ENCODE peak calls at places on chromosomes 16 and 17, in four cellular contexts. G is CD8-positive, alpha-beta T cell; Y is astrocyte of the spinal cord; D is ovary. S is an unnamed sample.

GRCh38 chr16:77443834-77444460 is 9.1 kb upstream of the ADAMTS18 start:
- DNase-seq in G (no peak), Y (no peak), D (no peak), S (no peak)

GRCh38 chr17:20157078-20157360 is 147.9 kb downstream of the SPECC1 start:
- DNase-seq in G (no peak), Y (no peak), D (no peak), S (no peak)

GRCh38 chr16:67372664-67373063 is 20.6 kb downstream of the TPPP3 start:
- DNase-seq in G (no peak), Y (peak), D (no peak), S (no peak)

GRCh38 chr17:66957951-66958579 is 6.4 kb upstream of the CACNG4 start:
- DNase-seq in G (no peak), Y (peak), D (no peak), S (no peak)

GRCh38 chr17:28426081-28426519 is 20.1 kb upstream of the SLC46A1 start:
- DNase-seq in G (no peak), Y (no peak), D (no peak), S (no peak)

GRCh38 chr16:47949276-47949675 is 206.5 kb downstream of the ABCC12 start:
- DNase-seq in G (no peak), Y (no peak), D (no peak), S (no peak)

GRCh38 chr17:1347681-1348318 is 52.2 kb downstream of the YWHAE start:
- DNase-seq in G (no peak), Y (peak), D (no peak), S (no peak)

GRCh38 chr17:40564195-40564882 is 933 bp downstream of the CCR7 start:
- DNase-seq in G (peak), Y (no peak), D (no peak), S (no peak)

GRCh38 chr16:47136101-47136820 is 7.5 kb downstream of the NETO2 start:
- DNase-seq in G (no peak), Y (peak), D (no peak), S (no peak)

GRCh38 chr17:69960755-69961154 is 114.3 kb upstream of the KCNJ16 start:
- DNase-seq in G (no peak), Y (no peak), D (peak), S (no peak)

GRCh38 chr16:56203052-56203451 is 11.8 kb downstream of the GNAO1 start:
- DNase-seq in G (peak), Y (peak), D (no peak), S (peak)

GRCh38 chr17:7992516-7992915 is 9.9 kb upstream of the GUCY2D start:
- DNase-seq in G (no peak), Y (peak), D (no peak), S (no peak)

GRCh38 chr17:49676276-49676868 is 1.5 kb downstream of the SPOP start:
- DNase-seq in G (peak), Y (peak), D (no peak), S (peak)

GRCh38 chr16:30567991-30568638 is 3.4 kb downstream of the ZNF688 start:
- DNase-seq in G (peak), Y (peak), D (no peak), S (peak)

GRCh38 chr16:66926171-66926570 is 836 bp upstream of the RRAD start:
- DNase-seq in G (no peak), Y (no peak), D (no peak), S (no peak)

GRCh38 chr16:57479422-57480126 is 6.7 kb downstream of the DOK4 start:
- DNase-seq in G (no peak), Y (peak), D (peak), S (no peak)

GRCh38 chr17:34987232-34987631 is 6.9 kb downstream of the LIG3 start:
- DNase-seq in G (no peak), Y (no peak), D (no peak), S (no peak)

GRCh38 chr16:68395167-68395786 is 53.0 kb downstream of the SMPD3 start:
- DNase-seq in G (no peak), Y (no peak), D (no peak), S (no peak)

GRCh38 chr17:8210761-8211458 is 535 bp upstream of the AURKB start:
- DNase-seq in G (no peak), Y (no peak), D (no peak), S (no peak)

GRCh38 chr17:47225436-47225858 is 16.3 kb downstream of the MYL4 start:
- DNase-seq in G (no peak), Y (peak), D (peak), S (no peak)

GRCh38 chr17:67452681-67453554 is 75.8 kb downstream of the PITPNC1 start:
- DNase-seq in G (no peak), Y (peak), D (no peak), S (peak)

GRCh38 chr17:29718446-29719039 is 95.8 kb upstream of the CORO6 start:
- DNase-seq in G (no peak), Y (no peak), D (no peak), S (no peak)

GRCh38 chr16:66150691-66151090 is 215.8 kb upstream of the CDH5 start:
- DNase-seq in G (no peak), Y (peak), D (no peak), S (peak)

GRCh38 chr16:22233050-22233405 is 26.9 kb downstream of the EEF2K start:
- DNase-seq in G (no peak), Y (peak), D (no peak), S (no peak)

GRCh38 chr17:79287743-79288142 is 213.1 kb downstream of the ENGASE start:
- DNase-seq in G (no peak), Y (no peak), D (no peak), S (no peak)

GRCh38 chr16:67114793-67115192 is 5.1 kb downstream of the PHAF1 start:
- DNase-seq in G (no peak), Y (peak), D (no peak), S (no peak)

GRCh38 chr16:67525176-67525860 is 3.3 kb upstream of the RIPOR1 start:
- DNase-seq in G (no peak), Y (no peak), D (no peak), S (no peak)

GRCh38 chr17:42182927-42183734 is 2.1 kb downstream of the HCRT start:
- DNase-seq in G (no peak), Y (peak), D (no peak), S (no peak)

GRCh38 chr16:56932588-56933265 is 785 bp downstream of the HERPUD1 start:
- DNase-seq in G (peak), Y (peak), D (peak), S (no peak)

GRCh38 chr17:4953461-4953961 is 2.6 kb downstream of the ENO3 start:
- DNase-seq in G (no peak), Y (peak), D (no peak), S (no peak)

GRCh38 chr17:49875690-49876089 is 27.8 kb upstream of the TAC4 start:
- DNase-seq in G (no peak), Y (no peak), D (no peak), S (no peak)

GRCh38 chr16:27430923-27431484 is 29.0 kb downstream of the IL21R start:
- DNase-seq in G (peak), Y (no peak), D (no peak), S (peak)

GRCh38 chr17:39486242-39486641 is 25.0 kb downstream of the CDK12 start:
- DNase-seq in G (no peak), Y (peak), D (no peak), S (no peak)

GRCh38 chr16:57265850-57266530 is 18.5 kb downstream of the PLLP start:
- DNase-seq in G (no peak), Y (no peak), D (peak), S (no peak)

GRCh38 chr16:10667239-10667638 is 27.5 kb downstream of the TEKT5 start:
- DNase-seq in G (no peak), Y (no peak), D (no peak), S (no peak)

GRCh38 chr16:1427473-1428461 is 3.1 kb upstream of the PERCC1 start:
- DNase-seq in G (no peak), Y (no peak), D (no peak), S (no peak)

GRCh38 chr16:75462804-75463203 is 1.7 kb downstream of the TMEM170A start:
- DNase-seq in G (no peak), Y (no peak), D (no peak), S (no peak)

GRCh38 chr16:75461575-75461974 is 2.9 kb downstream of the TMEM170A start:
- DNase-seq in G (no peak), Y (no peak), D (no peak), S (no peak)

GRCh38 chr16:75460441-75460840 is 4.0 kb downstream of the TMEM170A start:
- DNase-seq in G (no peak), Y (no peak), D (no peak), S (no peak)

GRCh38 chr16:75466760-75467159 is 2.3 kb upstream of the TMEM170A start:
- DNase-seq in G (no peak), Y (no peak), D (no peak), S (no peak)

DNA sequence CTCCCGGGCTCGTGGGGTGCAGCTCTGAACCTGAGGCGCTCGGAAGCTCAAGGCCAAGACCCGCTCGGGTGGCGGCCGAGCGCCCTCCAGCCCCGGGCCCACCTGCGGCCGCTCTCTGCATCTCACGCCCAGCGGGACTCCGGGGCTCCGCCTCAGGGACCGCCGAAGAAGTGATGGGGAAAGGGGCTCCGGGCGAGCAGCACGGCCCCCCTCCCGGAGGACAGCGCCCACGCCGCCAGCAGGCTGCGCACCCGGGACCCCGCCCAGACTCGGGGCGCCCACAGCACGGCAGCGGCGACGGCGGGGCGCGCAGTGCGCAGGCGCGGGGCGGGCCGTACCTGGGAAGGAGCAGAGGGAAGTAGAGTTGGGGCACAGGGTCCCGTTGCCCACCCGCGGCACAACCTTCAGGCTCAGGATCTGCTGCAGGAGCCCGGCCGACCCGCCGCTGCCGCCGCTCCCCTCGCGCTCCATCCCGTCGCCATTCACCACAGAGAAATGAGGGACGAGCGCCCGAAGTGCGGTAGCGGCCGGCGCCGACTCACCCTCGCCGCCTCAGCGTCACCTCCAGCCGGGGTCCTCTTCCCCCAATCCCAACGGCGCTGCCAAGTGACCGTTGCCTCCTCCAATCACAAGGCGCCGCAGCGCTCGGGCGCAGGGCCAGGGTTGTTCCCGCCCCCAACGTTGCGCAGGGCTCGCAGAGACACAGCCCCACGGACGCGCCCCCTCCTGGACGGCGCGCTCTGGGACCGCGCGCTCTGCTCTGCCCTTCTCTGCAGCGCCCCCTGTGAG is at the start of gene TMEM170A:
- DNase-seq in G (peak), Y (peak), D (peak), S (peak)
- H3K4me3 ChIP-seq in G (peak), Y (peak), D (peak), S (peak)

DNA sequence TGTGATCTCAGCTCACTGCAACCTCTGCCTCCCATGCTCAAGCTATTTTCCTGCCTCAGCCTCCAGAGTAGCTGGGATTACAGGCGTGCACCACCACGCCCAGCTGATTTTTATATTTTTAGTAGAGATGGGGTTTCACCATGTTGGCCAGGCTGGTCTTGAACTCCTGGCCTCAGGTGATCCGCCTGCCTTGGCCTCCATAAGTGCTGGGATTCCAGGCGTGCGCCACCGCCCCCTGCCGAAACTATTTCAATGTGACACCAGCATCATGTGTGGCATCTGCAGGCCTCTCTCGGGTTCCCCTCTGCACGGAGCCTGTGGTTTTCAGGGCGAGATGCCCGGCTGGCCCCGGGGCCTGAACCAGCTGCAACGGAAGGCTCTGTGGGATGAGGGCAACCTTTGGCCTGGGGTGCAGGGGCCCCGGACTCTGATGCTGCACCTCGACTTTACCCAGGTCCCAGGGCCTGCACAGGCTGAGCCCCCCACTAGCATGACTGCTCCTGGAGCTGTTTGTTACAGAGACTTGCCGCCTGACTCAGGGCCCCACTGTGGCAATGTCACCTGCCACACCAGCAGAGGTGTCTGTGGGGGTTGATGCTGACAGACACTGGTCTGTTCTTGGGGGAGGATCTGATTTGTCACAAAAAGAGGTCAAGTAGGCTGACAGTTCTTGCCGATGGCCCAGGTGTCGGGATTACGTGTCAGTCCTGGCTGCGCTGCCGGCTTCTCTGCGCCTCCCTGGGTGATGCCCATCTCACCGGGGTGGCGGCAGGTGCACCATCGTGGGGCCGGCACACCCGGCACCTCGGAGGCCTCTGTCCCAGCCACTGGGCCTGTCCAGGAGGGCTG is 8.6 kb upstream of the TEX19 start:
- DNase-seq in G (peak), Y (no peak), D (no peak), S (no peak)
- TF ChIP-seq CTCF in G (no peak), Y (no peak), D (no peak), S (peak)

GRCh38 chr17:9668532-9668931 is 23.2 kb downstream of the USP43 start:
- DNase-seq in G (no peak), Y (peak), D (no peak), S (no peak)
- H3K4me3 ChIP-seq in G (no peak), Y (no peak), D (no peak), S (no peak)

GRCh38 chr16:89168381-89169189 is 3.0 kb upstream of the CDH15 start:
- DNase-seq in G (no peak), Y (no peak), D (no peak), S (no peak)
- TF ChIP-seq CTCF in G (no peak), Y (no peak), D (no peak), S (peak)

DNA sequence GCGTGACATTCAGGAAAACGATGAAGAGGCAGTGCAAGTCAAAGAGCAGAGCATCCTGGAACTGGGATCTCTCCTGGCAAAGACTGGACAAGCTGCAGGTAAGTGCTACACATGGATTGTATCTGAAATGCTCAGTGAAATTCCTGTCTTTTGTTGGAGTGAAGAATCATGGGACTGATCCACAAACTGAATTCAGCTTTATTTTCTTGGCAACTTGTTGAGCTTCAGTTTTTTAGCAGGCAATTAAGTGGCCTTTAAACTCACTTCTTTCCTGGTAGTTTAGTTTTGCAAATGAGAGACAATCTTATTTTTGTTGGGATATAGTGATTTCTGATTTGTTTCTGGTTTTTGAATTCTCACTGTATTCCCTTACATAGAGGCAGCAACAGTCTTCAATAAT is 2.6 kb downstream of the PSMD11 start:
- DNase-seq in G (no peak), Y (no peak), D (no peak), S (no peak)
- H3K4me3 ChIP-seq in G (no peak), Y (no peak), D (no peak), S (no peak)

GRCh38 chr17:76940738-76941350 is 72.6 kb downstream of the MGAT5B start:
- DNase-seq in G (no peak), Y (no peak), D (no peak), S (no peak)
- TF ChIP-seq CTCF in G (no peak), Y (peak), D (no peak), S (no peak)

GRCh38 chr16:72291531-72291981 is 119.6 kb upstream of the PMFBP1 start:
- DNase-seq in G (no peak), Y (peak), D (no peak), S (no peak)
- H3K4me3 ChIP-seq in G (no peak), Y (no peak), D (no peak), S (no peak)

DNA sequence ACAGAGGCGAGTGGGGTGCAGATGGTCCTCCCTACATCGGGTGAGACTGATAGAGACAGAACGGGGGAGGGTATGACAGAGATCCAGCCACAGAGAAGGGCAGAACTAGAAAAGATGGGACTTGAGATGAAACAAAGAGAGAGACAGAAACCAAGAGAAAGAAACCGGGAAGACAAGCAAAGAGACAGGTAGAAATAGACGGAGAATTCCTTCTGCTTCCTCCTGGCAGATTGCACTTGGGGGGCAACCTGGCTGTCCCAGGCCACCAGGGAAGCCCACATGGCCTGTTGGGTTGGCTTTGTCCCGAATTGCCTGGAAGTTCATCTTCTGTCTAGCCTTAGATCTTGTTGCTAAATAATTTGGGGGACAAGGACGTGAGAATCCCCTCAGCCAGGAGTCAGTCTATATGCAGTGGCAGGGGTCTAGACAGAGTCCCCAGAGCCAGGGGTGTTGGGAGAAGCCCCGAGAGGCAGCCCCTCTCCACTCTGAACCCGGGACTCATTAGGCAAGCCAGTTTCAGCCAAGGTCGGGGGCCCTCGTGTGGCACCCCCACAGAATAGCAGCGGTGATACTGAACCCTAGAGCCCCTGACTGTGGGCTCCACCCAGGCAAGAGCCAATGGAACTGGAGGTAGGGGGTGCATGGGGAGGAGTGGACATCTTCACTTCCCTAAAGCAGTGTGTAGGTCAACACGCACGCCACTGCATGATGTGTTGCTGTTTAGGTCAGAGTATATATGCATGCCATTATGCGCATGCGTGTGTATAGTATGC is 626 bp upstream of the TSPOAP1 start:
- DNase-seq in G (peak), Y (no peak), D (no peak), S (peak)
- TF ChIP-seq CTCF in G (peak), Y (peak), D (no peak), S (peak)

GRCh38 chr17:17751489-17751995 is 70.3 kb downstream of the RAI1 start:
- DNase-seq in G (peak), Y (no peak), D (no peak), S (no peak)

GRCh38 chr17:17750881-17751280 is 69.6 kb downstream of the RAI1 start:
- DNase-seq in G (peak), Y (no peak), D (no peak), S (peak)

GRCh38 chr17:17751996-17752821 is 71.0 kb downstream of the RAI1 start:
- DNase-seq in G (peak), Y (peak), D (peak), S (peak)

GRCh38 chr17:17754719-17755686 is 73.7 kb downstream of the RAI1 start:
- DNase-seq in G (no peak), Y (no peak), D (no peak), S (no peak)

DNA sequence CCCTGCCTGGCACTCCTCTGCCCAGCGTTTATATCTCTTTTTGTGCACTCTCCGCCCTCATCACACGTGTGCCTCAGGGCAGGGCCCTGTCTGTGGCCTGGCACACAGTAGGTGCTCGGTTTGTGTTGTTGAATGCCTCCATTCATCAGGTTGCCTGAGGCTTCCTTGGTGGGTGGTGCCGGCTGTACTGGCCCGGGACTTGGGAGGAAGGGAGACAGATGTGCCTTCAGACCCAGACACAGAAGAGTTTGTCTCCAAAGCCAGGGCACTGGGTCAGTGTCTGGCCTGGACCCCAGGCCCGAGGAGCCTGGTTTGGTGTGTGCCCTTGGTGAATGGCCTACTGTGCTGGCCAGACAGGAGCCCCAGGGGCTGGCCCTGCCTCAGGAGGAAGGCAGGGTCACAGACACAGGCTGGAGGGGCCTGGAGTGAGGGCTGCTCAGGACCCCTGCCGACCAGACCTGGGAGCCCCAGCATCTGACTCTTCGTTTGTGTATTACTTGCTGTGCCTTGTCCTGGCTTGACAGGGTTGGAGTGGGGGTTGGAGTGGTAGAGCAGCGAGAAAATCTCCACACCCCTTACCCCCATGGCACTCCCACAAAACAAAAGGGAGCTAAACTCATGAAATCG is 71.7 kb downstream of the RAI1 start:
- DNase-seq in G (no peak), Y (no peak), D (no peak), S (no peak)
- H3K4me3 ChIP-seq in G (peak), Y (peak), D (peak), S (peak)

S was measured in GM12864.